ENCODE peak calls at places on chromosomes 12 and 14, in five cellular contexts. S, O, Q, M and G are unnamed samples.

GRCh38 chr12:125606312-125606711 is 541.1 kb downstream of the AACS start:
- DNase-seq in O (no peak), Q (no peak), M (no peak), S (no peak), G (no peak)

GRCh38 chr14:69132513-69133181 is 20.3 kb downstream of the DCAF5 start:
- DNase-seq in Q (no peak), O (no peak), M (no peak), S (no peak), G (no peak)

GRCh38 chr12:116803018-116803736 is 65.1 kb downstream of the RNFT2 start:
- DNase-seq in M (no peak), S (no peak), Q (no peak), O (no peak), G (no peak)

GRCh38 chr12:131113562-131113961 is 159.9 kb downstream of the ADGRD1 start:
- DNase-seq in Q (peak; percentile 0), S (no peak), M (peak; percentile 19), O (no peak), G (no peak)

GRCh38 chr12:6646276-6647082 is 753 bp downstream of the ACRBP start:
- DNase-seq in M (no peak), Q (no peak), O (no peak), S (no peak), G (no peak)

GRCh38 chr12:76152161-76152807 is 67.8 kb upstream of the NAP1L1 start:
- DNase-seq in S (no peak), M (no peak), Q (no peak), O (no peak), G (no peak)

GRCh38 chr14:92496458-92496857 is 17.1 kb upstream of the RIN3 start:
- DNase-seq in O (no peak), S (no peak), M (no peak), Q (no peak), G (peak; percentile 28)

GRCh38 chr14:97456497-97456896 is 659.3 kb downstream of the VRK1 start:
- DNase-seq in S (no peak), Q (no peak), O (no peak), M (no peak), G (no peak)

GRCh38 chr12:59066445-59066844 is 146.1 kb upstream of the LRIG3 start:
- DNase-seq in Q (no peak), M (no peak), O (no peak), S (no peak), G (no peak)

GRCh38 chr12:43621262-43621661 is 69.3 kb upstream of the ADAMTS20 start:
- DNase-seq in S (no peak), M (no peak), O (no peak), Q (no peak), G (no peak)

GRCh38 chr12:67354322-67354721 is 85.2 kb downstream of the CAND1 start:
- DNase-seq in O (no peak), S (no peak), Q (no peak), M (peak; percentile 28), G (no peak)

GRCh38 chr12:95195122-95195521 is 22.1 kb downstream of the FGD6 start:
- DNase-seq in Q (no peak), O (no peak), M (no peak), S (no peak), G (no peak)

GRCh38 chr14:50452979-50453705 is 56.5 kb upstream of the CDKL1 start:
- DNase-seq in S (no peak), M (no peak), O (no peak), Q (no peak), G (no peak)

GRCh38 chr14:71086571-71086970 is 179.3 kb downstream of the PCNX1 start:
- DNase-seq in M (no peak), O (no peak), Q (no peak), S (no peak), G (no peak)

GRCh38 chr12:107374136-107374535 is 280.8 kb upstream of the CRY1 start:
- DNase-seq in O (peak; percentile 21), M (no peak), S (no peak), Q (no peak), G (no peak)

GRCh38 chr12:95820096-95820703 is 29.6 kb upstream of the NTN4 start:
- DNase-seq in M (no peak), O (peak; percentile 62), Q (no peak), S (peak; percentile 67), G (peak; percentile 75)

GRCh38 chr12:108888031-108888430 is 8.1 kb downstream of the DAO start:
- DNase-seq in O (no peak), M (no peak), Q (no peak), S (no peak), G (no peak)

GRCh38 chr14:81831128-81831815 is 297.6 kb upstream of the SEL1L start:
- DNase-seq in M (peak; percentile 73), S (peak; percentile 46), Q (peak; percentile 67), O (no peak), G (no peak)

DNA sequence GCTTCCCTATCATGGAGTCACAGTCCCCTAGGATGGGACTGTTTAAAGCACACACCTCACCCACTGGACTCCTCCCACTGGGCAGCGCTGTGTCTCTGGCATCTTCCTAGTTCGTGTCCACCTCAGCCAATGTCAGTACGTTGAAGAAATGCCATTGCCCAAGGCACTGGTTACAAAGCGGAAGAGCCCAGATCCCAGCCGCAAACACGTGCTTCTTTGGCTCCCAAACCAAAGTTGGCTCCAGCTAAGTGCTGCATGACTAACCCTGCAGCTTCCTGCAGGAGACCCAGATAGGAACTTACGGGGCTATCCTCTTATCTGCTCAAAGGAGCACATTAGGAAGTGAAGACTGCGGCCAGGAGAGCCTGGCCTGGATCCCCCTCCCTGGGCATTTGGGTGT is 9.3 kb downstream of the SYNE3 start:
- DNase-seq in M (peak; percentile 83), Q (peak; percentile 93), O (no peak), S (peak; percentile 66), G (peak; percentile 89)
- H3K4me1 ChIP-seq in M (peaks cover 82% of the 10 kb centered on the region), Q (peaks cover 62% of the 10 kb centered on the region), O (peaks cover 25% of the 10 kb centered on the region), S (peaks cover 54% of the 10 kb centered on the region), G (peaks cover 28% of the 10 kb centered on the region)

DNA sequence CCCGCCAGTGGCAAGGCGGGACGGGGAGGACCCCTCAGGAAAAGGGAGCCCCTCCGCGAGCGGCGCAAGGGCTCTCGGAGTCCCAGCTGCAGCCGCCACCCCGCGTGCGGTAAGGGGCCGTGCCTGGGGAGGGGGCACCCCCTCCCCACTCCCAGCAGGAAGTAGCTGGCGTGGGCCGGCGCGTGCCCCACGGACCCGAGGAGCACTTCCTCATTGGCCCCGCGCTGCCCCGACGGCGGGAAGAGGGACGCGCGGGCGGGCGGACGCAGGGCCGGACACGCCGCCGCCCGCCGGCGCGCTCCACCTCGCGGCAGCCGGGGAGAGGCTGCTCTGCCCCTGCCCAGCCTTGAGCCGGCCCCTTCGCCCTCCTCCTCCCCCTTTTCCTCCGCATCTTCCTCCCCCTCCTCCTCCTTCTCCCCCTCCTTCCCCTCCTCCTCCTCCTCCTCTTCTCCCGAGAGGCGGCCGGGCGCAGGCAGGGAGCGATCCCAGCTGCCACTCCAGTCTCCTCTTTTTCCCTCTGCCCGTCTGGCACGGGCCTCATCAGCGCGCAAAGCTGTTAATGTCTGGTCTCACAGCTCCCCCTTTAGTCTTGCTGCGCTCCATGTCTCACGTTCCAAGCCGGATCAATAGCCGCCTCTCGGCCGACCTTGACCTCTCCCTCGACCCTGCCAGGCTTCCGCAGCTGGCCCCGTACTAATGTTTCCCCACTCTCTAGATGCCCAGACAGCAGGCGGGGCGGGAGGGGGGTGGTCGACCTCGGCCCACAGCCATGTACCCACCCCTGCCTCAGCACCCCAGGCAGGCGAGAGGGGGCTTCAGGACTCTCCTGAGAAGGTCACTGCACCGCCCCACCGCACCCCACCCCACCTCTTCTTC is 2.6 kb upstream of the BCL11B start:
- DNase-seq in O (peak; percentile 77), M (peak; percentile 50), Q (no peak), S (peak; percentile 22), G (peak; percentile 73)
- TF ChIP-seq POLR2A in O (no peak), M (no peak), Q (no peak), S (no peak), G (no peak)

GRCh38 chr14:105221598-105222178 is 26.6 kb upstream of the BTBD6 start:
- DNase-seq in M (no peak), Q (no peak), S (no peak), O (no peak), G (no peak)

GRCh38 chr14:105220699-105221597 is 27.4 kb upstream of the BTBD6 start:
- DNase-seq in Q (peak; percentile 10), O (no peak), S (no peak), M (peak; percentile 76), G (no peak)

GRCh38 chr14:105224845-105225585 is 23.3 kb upstream of the BTBD6 start:
- DNase-seq in M (no peak), O (no peak), Q (no peak), S (no peak), G (no peak)

GRCh38 chr14:105223770-105224544 is 24.4 kb upstream of the BTBD6 start:
- DNase-seq in M (no peak), Q (no peak), S (no peak), O (no peak), G (no peak)

DNA sequence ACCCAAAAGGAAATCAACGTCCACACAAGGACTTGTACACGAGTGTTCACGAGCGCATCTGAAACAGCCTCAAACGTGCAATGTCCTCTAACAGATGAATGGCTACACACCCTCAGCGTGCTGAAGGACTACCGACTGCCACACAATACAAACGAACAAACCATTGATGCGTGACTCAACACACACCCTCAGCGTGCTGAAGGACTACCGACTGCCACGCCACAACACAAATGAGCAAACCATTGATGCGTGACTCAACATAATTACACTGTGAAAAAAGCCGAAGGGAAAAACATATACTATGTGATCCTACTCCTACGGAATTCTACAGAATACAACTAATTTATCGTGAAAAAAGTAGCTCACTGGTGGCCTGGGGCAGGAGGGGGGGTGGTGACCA is 25.1 kb upstream of the BTBD6 start:
- DNase-seq in M (no peak), S (no peak), Q (no peak), O (no peak), G (no peak)
- H3K4me1 ChIP-seq in M (no peaks in the 10 kb centered on the region), S (no peaks in the 10 kb centered on the region), Q (no peaks in the 10 kb centered on the region), O (no peaks in the 10 kb centered on the region), G (no peaks in the 10 kb centered on the region)

GRCh38 chr12:49032679-49033447 is 14.3 kb upstream of the PRKAG1 start:
- DNase-seq in S (no peak), Q (no peak), M (no peak), O (no peak), G (no peak)

GRCh38 chr12:49030119-49030518 is 11.5 kb upstream of the PRKAG1 start:
- DNase-seq in M (no peak), S (no peak), Q (no peak), O (no peak), G (no peak)

GRCh38 chr12:49032276-49032675 is 13.7 kb upstream of the PRKAG1 start:
- DNase-seq in O (no peak), M (no peak), S (no peak), Q (no peak), G (no peak)

GRCh38 chr12:49030714-49031572 is 12.4 kb upstream of the PRKAG1 start:
- DNase-seq in Q (no peak), M (no peak), S (no peak), O (no peak), G (no peak)

GRCh38 chr12:49031573-49032161 is 13.1 kb upstream of the PRKAG1 start:
- DNase-seq in Q (no peak), M (no peak), S (no peak), O (no peak), G (no peak)
- TF ChIP-seq POLR2A in Q (no peak), M (no peak), S (no peak), O (no peak), G (no peak)